ENCODE peak calls at places on chromosomes 6 and 20, in eight cellular contexts. U, Z, A, F, G, V, E and I are unnamed samples.

GRCh38 chr6:74705451-74705850 is 500.4 kb downstream of the COL12A1 start:
- DNase-seq in U (no peak), Z (peak), A (no peak), F (no peak), G (no peak), V (no peak), E (no peak), I (no peak)

GRCh38 chr6:57075092-57075491 is 14.9 kb upstream of the ZNF451 start:
- DNase-seq in U (no peak), Z (peak), A (no peak), F (no peak), G (no peak), V (no peak), E (no peak), I (no peak)

GRCh38 chr6:32854376-32855178 is 585 bp downstream of the PSMB9 start:
- DNase-seq in U (peak), Z (peak), A (peak), F (no peak), G (no peak), V (no peak), E (peak), I (peak)

GRCh38 chr6:155014715-155015300 is 19.7 kb downstream of the TIAM2 start:
- DNase-seq in U (peak), Z (peak), A (no peak), F (no peak), G (peak), V (no peak), E (no peak), I (no peak)

GRCh38 chr6:112286010-112286409 is 31.6 kb upstream of the LAMA4 start:
- DNase-seq in U (no peak), Z (no peak), A (no peak), F (no peak), G (no peak), V (no peak), E (no peak), I (no peak)

GRCh38 chr20:50152394-50153152 is 950 bp downstream of the PEDS1 start:
- DNase-seq in U (no peak), Z (no peak), A (no peak), F (no peak), G (no peak), V (no peak), E (no peak), I (no peak)

GRCh38 chr6:92706976-92707375 is 712.4 kb downstream of the EPHA7 start:
- DNase-seq in U (no peak), Z (no peak), A (no peak), F (no peak), G (no peak), V (no peak), E (no peak), I (no peak)

GRCh38 chr6:16414205-16414604 is 175.8 kb downstream of the GMPR start:
- DNase-seq in U (peak), Z (no peak), A (no peak), F (peak), G (peak), V (no peak), E (no peak), I (peak)

GRCh38 chr6:128071212-128071611 is 170.4 kb upstream of the THEMIS start:
- DNase-seq in U (no peak), Z (no peak), A (no peak), F (no peak), G (no peak), V (no peak), E (peak), I (no peak)

GRCh38 chr6:160080097-160080496 is 41.5 kb upstream of the SLC22A1 start:
- DNase-seq in U (no peak), Z (no peak), A (no peak), F (no peak), G (no peak), V (no peak), E (no peak), I (no peak)

DNA sequence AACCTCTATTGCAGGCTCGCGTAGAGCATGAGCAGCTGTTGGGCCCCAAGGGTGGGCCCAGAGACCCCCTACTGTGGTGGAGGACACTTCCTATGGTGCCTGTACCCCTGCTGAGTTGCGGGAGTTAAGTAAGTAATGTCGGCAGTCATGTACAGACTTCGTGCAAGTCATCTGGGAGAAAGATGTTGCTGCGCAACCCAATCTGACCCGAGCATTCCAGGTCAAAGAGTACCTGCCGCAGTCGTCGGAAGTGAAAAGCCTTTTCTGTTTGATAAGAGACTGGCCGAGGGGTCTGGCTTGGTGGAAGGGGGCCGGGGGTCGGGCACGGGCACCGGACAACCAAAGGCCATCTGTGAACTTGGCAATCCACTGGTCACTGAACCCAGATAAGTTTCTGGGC is 44.3 kb downstream of the OR2B6 start:
- DNase-seq in U (no peak), Z (no peak), A (no peak), F (no peak), G (no peak), V (no peak), E (no peak), I (no peak)
- H3K4me3 ChIP-seq in U (no peak), Z (no peak), A (no peak), F (no peak), G (no peak), V (no peak), E (no peak), I (no peak)

DNA sequence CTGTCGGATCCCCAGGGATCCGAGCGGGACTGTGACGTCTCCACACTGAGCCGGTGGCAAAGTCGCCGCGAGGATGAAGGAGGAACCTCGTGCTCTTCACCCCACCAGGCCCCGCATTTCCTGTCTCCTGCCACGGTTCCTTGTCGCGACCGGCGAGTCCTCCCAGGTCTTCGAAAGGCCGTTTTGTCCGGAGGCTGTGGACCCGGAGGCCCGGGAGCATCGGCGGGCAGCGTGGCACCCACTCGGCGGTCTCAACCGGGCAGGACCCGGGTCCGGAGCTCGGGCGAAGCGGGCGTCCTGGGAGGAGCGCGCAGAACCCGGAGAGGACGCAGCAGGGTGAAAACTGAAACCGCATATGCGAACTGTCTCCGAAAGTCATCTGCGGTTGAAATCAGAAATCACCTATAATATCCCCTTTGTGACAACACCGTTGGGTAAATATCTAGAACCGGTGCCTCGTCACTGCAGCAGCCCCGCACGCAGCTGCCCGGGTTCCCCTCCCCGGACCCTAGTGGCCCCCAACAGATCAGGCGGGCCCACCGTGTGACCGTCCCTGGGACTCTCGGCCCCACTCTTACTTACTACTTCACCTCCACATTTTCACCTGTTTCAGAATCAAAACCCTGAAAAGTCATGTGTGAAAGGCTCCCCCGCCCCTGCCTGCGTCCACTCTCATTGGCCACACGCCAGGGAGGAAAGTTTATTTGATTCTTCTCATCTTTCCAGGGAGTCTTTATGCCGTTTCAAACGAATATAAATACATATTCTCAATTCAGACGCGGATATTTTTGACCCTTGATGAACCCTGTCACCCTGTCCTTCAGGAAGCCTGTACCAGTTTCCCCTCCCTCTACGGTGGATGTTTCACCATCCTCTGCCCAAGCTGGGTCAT is 3.0 kb upstream of the ULBP2 start:
- DNase-seq in U (peak), Z (peak), A (no peak), F (no peak), G (no peak), V (no peak), E (peak), I (peak)
- H3K4me3 ChIP-seq in U (peak), Z (peak), A (no peak), F (peak), G (peak), V (peak), E (peak), I (peak)

GRCh38 chr6:144345451-144345850 is 60.3 kb downstream of the UTRN start:
- DNase-seq in U (no peak), Z (no peak), A (no peak), F (no peak), G (no peak), V (no peak), E (no peak), I (no peak)

GRCh38 chr6:144341831-144342527 is 56.8 kb downstream of the UTRN start:
- DNase-seq in U (no peak), Z (no peak), A (no peak), F (no peak), G (no peak), V (no peak), E (no peak), I (no peak)

GRCh38 chr6:144343736-144344428 is 58.7 kb downstream of the UTRN start:
- DNase-seq in U (no peak), Z (no peak), A (peak), F (no peak), G (no peak), V (no peak), E (peak), I (peak)

GRCh38 chr6:144346719-144347446 is 61.7 kb downstream of the UTRN start:
- DNase-seq in U (peak), Z (peak), A (no peak), F (no peak), G (peak), V (no peak), E (no peak), I (no peak)

GRCh38 chr6:144344651-144345050 is 59.5 kb downstream of the UTRN start:
- DNase-seq in U (no peak), Z (no peak), A (no peak), F (no peak), G (no peak), V (no peak), E (no peak), I (peak)
- H3K4me3 ChIP-seq in U (no peak), Z (no peak), A (no peak), F (no peak), G (no peak), V (peak), E (peak), I (peak)

GRCh38 chr20:59836768-59837167 is 96.7 kb downstream of the SYCP2 start:
- DNase-seq in U (no peak), Z (no peak), A (no peak), F (no peak), G (no peak), V (no peak), E (no peak), I (no peak)

GRCh38 chr20:59837623-59838394 is 95.6 kb downstream of the SYCP2 start:
- DNase-seq in U (no peak), Z (no peak), A (no peak), F (no peak), G (no peak), V (no peak), E (peak), I (no peak)

GRCh38 chr20:59835057-59835447 is 98.4 kb downstream of the SYCP2 start:
- DNase-seq in U (no peak), Z (no peak), A (no peak), F (no peak), G (peak), V (no peak), E (no peak), I (no peak)

GRCh38 chr20:59835448-59836395 is 97.7 kb downstream of the SYCP2 start:
- DNase-seq in U (peak), Z (peak), A (peak), F (no peak), G (peak), V (no peak), E (no peak), I (no peak)

GRCh38 chr20:59839372-59839771 is 94.1 kb downstream of the SYCP2 start:
- DNase-seq in U (no peak), Z (no peak), A (no peak), F (no peak), G (no peak), V (no peak), E (no peak), I (no peak)
- H3K4me3 ChIP-seq in U (no peak), Z (no peak), A (no peak), F (no peak), G (no peak), V (no peak), E (no peak), I (no peak)

GRCh38 chr6:21742238-21742660 is 148.7 kb downstream of the SOX4 start:
- DNase-seq in U (peak), Z (peak), A (no peak), F (no peak), G (peak), V (no peak), E (no peak), I (no peak)
- H3K4me3 ChIP-seq in U (no peak), Z (no peak), A (no peak), F (no peak), G (no peak), V (no peak), E (no peak), I (no peak)

DNA sequence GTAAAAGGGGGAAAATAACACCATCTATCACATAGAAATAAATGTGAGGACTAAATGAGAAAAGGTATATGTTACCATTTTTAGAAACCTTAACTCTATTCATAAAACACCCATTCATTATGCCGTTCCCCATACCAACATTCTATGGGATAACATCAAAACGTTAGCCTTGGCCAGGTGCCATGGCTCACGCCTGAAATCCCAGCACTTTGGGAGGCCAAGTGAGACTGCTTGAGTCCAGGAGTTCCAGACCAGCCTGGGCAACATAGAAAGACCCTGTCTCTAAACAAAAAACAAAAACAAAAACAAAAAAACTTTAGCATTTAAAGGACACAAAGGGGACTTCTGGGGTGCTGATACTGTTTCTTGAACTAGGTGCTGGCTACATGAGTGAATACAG is 1.3 kb downstream of the PIGU start:
- DNase-seq in U (no peak), Z (no peak), A (no peak), F (no peak), G (no peak), V (no peak), E (no peak), I (no peak)
- H3K4me3 ChIP-seq in U (no peak), Z (no peak), A (no peak), F (no peak), G (no peak), V (no peak), E (no peak), I (peak)

GRCh38 chr20:58179083-58179431 is 49.4 kb downstream of the ANKRD60 start:
- DNase-seq in U (no peak), Z (no peak), A (peak), F (no peak), G (no peak), V (no peak), E (no peak), I (peak)
- H3K4me3 ChIP-seq in U (no peak), Z (no peak), A (no peak), F (no peak), G (no peak), V (no peak), E (peak), I (no peak)

DNA sequence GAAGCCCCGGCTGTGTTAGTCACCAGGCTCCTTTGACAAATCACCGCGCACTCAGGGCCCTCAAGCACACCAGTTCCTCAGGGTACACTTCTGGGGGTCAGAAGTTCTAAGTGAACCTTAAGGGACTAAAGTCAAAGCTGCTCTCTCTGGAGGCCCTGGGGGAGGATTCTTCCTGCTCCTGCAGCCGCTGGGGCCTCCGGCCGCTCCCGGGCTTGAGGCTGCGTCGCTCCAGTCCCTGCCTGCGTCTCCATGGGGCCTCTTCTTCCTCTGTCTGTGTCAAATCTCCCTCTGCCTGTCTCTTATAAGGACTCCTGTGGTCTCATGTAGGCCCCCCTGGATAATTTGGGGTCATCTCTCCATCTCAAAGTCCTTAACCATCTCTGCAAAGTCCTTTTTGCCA is 18.1 kb upstream of the GATA5 start:
- DNase-seq in U (no peak), Z (no peak), A (no peak), F (no peak), G (no peak), V (no peak), E (no peak), I (no peak)
- H3K4me3 ChIP-seq in U (no peak), Z (no peak), A (no peak), F (no peak), G (no peak), V (no peak), E (no peak), I (no peak)

GRCh38 chr20:48761914-48762313 is 65.9 kb downstream of the PREX1 start:
- DNase-seq in U (no peak), Z (no peak), A (peak), F (no peak), G (no peak), V (no peak), E (no peak), I (no peak)

GRCh38 chr20:48759631-48760245 is 68.1 kb downstream of the PREX1 start:
- DNase-seq in U (no peak), Z (no peak), A (no peak), F (no peak), G (no peak), V (no peak), E (no peak), I (no peak)

GRCh38 chr20:48763183-48764030 is 64.4 kb downstream of the PREX1 start:
- DNase-seq in U (no peak), Z (no peak), A (peak), F (no peak), G (no peak), V (no peak), E (no peak), I (no peak)

GRCh38 chr20:48760403-48760889 is 67.4 kb downstream of the PREX1 start:
- DNase-seq in U (peak), Z (peak), A (no peak), F (no peak), G (peak), V (no peak), E (peak), I (no peak)

GRCh38 chr20:48761023-48761785 is 66.6 kb downstream of the PREX1 start:
- DNase-seq in U (no peak), Z (no peak), A (peak), F (no peak), G (no peak), V (no peak), E (no peak), I (no peak)
- H3K4me3 ChIP-seq in U (no peak), Z (no peak), A (no peak), F (no peak), G (no peak), V (no peak), E (no peak), I (no peak)